ENCODE peak calls at places on chromosomes 12 and 14, in nine cellular contexts. T, Q, J, P, M, X, O, Y and C are unnamed samples.

GRCh38 chr12:125197326-125197725 is 132.1 kb downstream of the AACS start:
- DNase-seq in M (no peak), X (no peak), O (no peak), Q (no peak), Y (no peak), J (no peak), T (no peak), P (no peak), C (no peak)

GRCh38 chr12:114920828-114921579 is 237.0 kb upstream of the TBX3 start:
- DNase-seq in O (peak), P (no peak), T (no peak), M (no peak), Y (no peak), X (no peak), J (no peak), Q (no peak), C (peak)

GRCh38 chr12:52860102-52860838 is 11.5 kb upstream of the KRT78 start:
- DNase-seq in T (no peak), M (no peak), J (no peak), O (no peak), X (no peak), Q (peak), P (no peak), Y (no peak), C (peak)

GRCh38 chr14:20387577-20387976 is 25.7 kb downstream of the TEP1 start:
- DNase-seq in Y (no peak), T (peak), X (no peak), O (no peak), Q (no peak), P (no peak), M (no peak), J (no peak), C (no peak)

GRCh38 chr14:45194964-45195363 is 58.0 kb downstream of the MIS18BP1 start:
- DNase-seq in Q (no peak), X (no peak), M (no peak), J (no peak), Y (no peak), T (no peak), O (no peak), P (no peak), C (no peak)

GRCh38 chr12:77728018-77728417 is 102.7 kb upstream of the NAV3 start:
- DNase-seq in X (no peak), Q (no peak), T (no peak), J (no peak), Y (no peak), O (no peak), P (no peak), M (no peak), C (no peak)

GRCh38 chr12:100584261-100584660 is 10.8 kb downstream of the GAS2L3 start:
- DNase-seq in O (no peak), P (no peak), T (no peak), Q (no peak), J (no peak), M (no peak), X (no peak), Y (no peak), C (no peak)

GRCh38 chr14:22185191-22185590 is 403.8 kb downstream of the DAD1 start:
- DNase-seq in T (no peak), J (no peak), O (no peak), P (no peak), Q (no peak), M (no peak), Y (no peak), X (no peak), C (peak)

GRCh38 chr14:28102814-28103213 is 663.8 kb upstream of the FOXG1 start:
- DNase-seq in J (no peak), X (no peak), Y (no peak), M (no peak), O (peak), T (no peak), P (peak), Q (no peak), C (no peak)

GRCh38 chr12:125004621-125005020 is 11.2 kb downstream of the BRI3BP start:
- DNase-seq in T (no peak), O (no peak), Y (no peak), Q (peak), J (no peak), M (no peak), X (no peak), P (no peak), C (no peak)

GRCh38 chr14:53151523-53151866 is 1.6 kb downstream of the DDHD1 start:
- DNase-seq in Q (no peak), Y (no peak), M (no peak), P (no peak), T (no peak), X (no peak), O (no peak), J (no peak), C (no peak)

GRCh38 chr12:52691076-52691764 is 11.0 kb upstream of the KRT1 start:
- DNase-seq in O (no peak), Q (peak), X (no peak), Y (peak), J (no peak), M (peak), T (no peak), P (no peak), C (no peak)

GRCh38 chr12:49098035-49098451 is 3.4 kb upstream of the DHH start:
- DNase-seq in P (peak), X (peak), J (peak), T (peak), Q (no peak), Y (no peak), O (peak), M (peak), C (peak)

GRCh38 chr14:104180561-104181165 is 42.3 kb downstream of the KIF26A start:
- DNase-seq in M (no peak), Q (no peak), O (no peak), J (no peak), P (no peak), X (no peak), T (no peak), Y (no peak), C (no peak)

GRCh38 chr14:99179506-99179905 is 92.5 kb downstream of the BCL11B start:
- DNase-seq in M (no peak), Y (no peak), Q (no peak), O (no peak), J (no peak), X (no peak), P (no peak), T (no peak), C (no peak)

GRCh38 chr14:105200074-105200473 is 19.0 kb upstream of the NUDT14 start:
- DNase-seq in X (no peak), O (no peak), M (no peak), J (no peak), Y (no peak), Q (no peak), T (no peak), P (no peak), C (no peak)

GRCh38 chr12:108612788-108613282 is 15.0 kb upstream of the TMEM119 start:
- DNase-seq in O (no peak), Q (no peak), J (no peak), X (no peak), Y (no peak), P (no peak), M (no peak), T (peak), C (no peak)

GRCh38 chr12:5493018-5493417 is 61.1 kb downstream of the NTF3 start:
- DNase-seq in J (no peak), M (no peak), Q (no peak), O (no peak), X (no peak), Y (no peak), P (no peak), T (no peak), C (no peak)

GRCh38 chr14:54606631-54607133 is 39.8 kb downstream of the SAMD4A start:
- DNase-seq in Y (no peak), P (no peak), O (peak), X (no peak), T (no peak), J (no peak), M (no peak), Q (no peak), C (peak)

GRCh38 chr14:70317091-70317968 is 42.2 kb downstream of the COX16 start:
- DNase-seq in M (no peak), Q (no peak), T (no peak), X (no peak), P (no peak), J (no peak), Y (no peak), O (no peak), C (no peak)

GRCh38 chr12:47813491-47814196 is 6.1 kb downstream of the HDAC7 start:
- DNase-seq in P (peak), M (no peak), J (peak), O (no peak), Y (peak), T (peak), X (no peak), Q (peak), C (peak)

GRCh38 chr14:22039938-22040780 is 366.5 kb upstream of the OR4E1 start:
- DNase-seq in P (no peak), Q (no peak), O (no peak), M (peak), T (no peak), X (no peak), Y (no peak), J (peak), C (no peak)

GRCh38 chr14:78581222-78581621 is 411.0 kb downstream of the NRXN3 start:
- DNase-seq in J (peak), P (no peak), O (no peak), Q (no peak), M (no peak), T (no peak), X (no peak), Y (no peak), C (no peak)

GRCh38 chr14:35406811-35407630 is 2.5 kb upstream of the NFKBIA start:
- DNase-seq in T (peak), Q (no peak), P (peak), O (peak), M (no peak), J (peak), Y (no peak), X (no peak), C (peak)

GRCh38 chr14:29894030-29894429 is 33.6 kb downstream of the PRKD1 start:
- DNase-seq in P (no peak), M (no peak), Q (no peak), Y (no peak), J (no peak), T (no peak), X (no peak), O (no peak), C (no peak)

GRCh38 chr14:92397140-92397815 is 74.3 kb downstream of the SLC24A4 start:
- DNase-seq in X (no peak), Q (no peak), O (peak), M (no peak), J (no peak), P (no peak), T (no peak), Y (no peak), C (peak)

GRCh38 chr12:71682466-71682865 is 3.4 kb upstream of the TMEM19 start:
- DNase-seq in M (no peak), O (no peak), J (no peak), X (no peak), Y (no peak), P (no peak), T (no peak), Q (no peak), C (no peak)

GRCh38 chr14:78863143-78863542 is 693.0 kb downstream of the NRXN3 start:
- DNase-seq in Y (no peak), O (peak), J (peak), Q (no peak), X (no peak), P (peak), M (no peak), T (peak), C (peak)

GRCh38 chr12:105275997-105276760 is 40.2 kb upstream of the APPL2 start:
- DNase-seq in T (no peak), P (no peak), J (peak), O (no peak), X (no peak), Q (no peak), Y (no peak), M (no peak), C (no peak)

GRCh38 chr14:61476737-61477410 is 155.5 kb downstream of the PRKCH start:
- DNase-seq in Y (no peak), J (peak), M (peak), Q (no peak), O (peak), T (no peak), P (no peak), X (no peak), C (peak)

GRCh38 chr12:4032906-4033628 is 159.9 kb upstream of the PARP11 start:
- DNase-seq in M (no peak), Q (no peak), J (no peak), P (no peak), Y (no peak), X (no peak), T (no peak), O (no peak), C (peak)

GRCh38 chr12:121001060-121001459 is 15.2 kb downstream of the C12orf43 start:
- DNase-seq in M (no peak), T (no peak), P (no peak), J (no peak), O (no peak), Q (no peak), X (no peak), Y (no peak), C (no peak)

GRCh38 chr14:78593949-78594348 is 423.8 kb downstream of the NRXN3 start:
- DNase-seq in M (no peak), J (no peak), P (no peak), Y (no peak), Q (no peak), O (no peak), T (no peak), X (no peak), C (no peak)

GRCh38 chr14:91303091-91303923 is 58.8 kb upstream of the GPR68 start:
- DNase-seq in O (no peak), Q (no peak), P (peak), Y (no peak), M (no peak), T (peak), J (no peak), X (peak), C (peak)

GRCh38 chr14:77026166-77026929 is 2.2 kb downstream of the IRF2BPL start:
- DNase-seq in T (no peak), P (peak), J (no peak), Q (peak), Y (peak), O (no peak), M (no peak), X (peak), C (peak)

GRCh38 chr12:97404549-97404948 is 58.1 kb upstream of the RMST start:
- DNase-seq in T (peak), O (no peak), Y (no peak), X (peak), M (no peak), P (peak), Q (no peak), J (peak), C (peak)